ENCODE peak calls at places on chromosomes 2 and 18, in eight cellular contexts. One of them, this sample, is unnamed.

GRCh38 chr2:96197541-96198255 is 10.9 kb downstream of the STARD7 start:
- DNase-seq in pancreas: no peak
- DNase-seq in uterus: no peak
- DNase-seq in NB4: no peak
- DNase-seq in astrocyte of the spinal cord: no peak
- DNase-seq in lower lobe of right lung: no peak
- DNase-seq in endothelial cell of umbilical vein: no peak
- DNase-seq in Peyer's patch: no peak
- DNase-seq in this sample: no peak

GRCh38 chr18:9755603-9756002 is 47.5 kb downstream of the RAB31 start:
- DNase-seq in astrocyte of the spinal cord: no peak
- DNase-seq in Peyer's patch: no peak
- DNase-seq in uterus: no peak
- DNase-seq in lower lobe of right lung: no peak
- DNase-seq in pancreas: no peak
- DNase-seq in endothelial cell of umbilical vein: peak
- DNase-seq in NB4: peak
- DNase-seq in this sample: no peak

GRCh38 chr2:135796606-135797005 is 40.4 kb downstream of the LCT start:
- DNase-seq in astrocyte of the spinal cord: no peak
- DNase-seq in pancreas: no peak
- DNase-seq in lower lobe of right lung: no peak
- DNase-seq in uterus: no peak
- DNase-seq in endothelial cell of umbilical vein: no peak
- DNase-seq in NB4: no peak
- DNase-seq in Peyer's patch: no peak
- DNase-seq in this sample: no peak

GRCh38 chr2:105410554-105410953 is 11.7 kb upstream of the FHL2 start:
- DNase-seq in astrocyte of the spinal cord: peak
- DNase-seq in Peyer's patch: no peak
- DNase-seq in pancreas: no peak
- DNase-seq in endothelial cell of umbilical vein: peak
- DNase-seq in lower lobe of right lung: no peak
- DNase-seq in NB4: no peak
- DNase-seq in uterus: no peak
- DNase-seq in this sample: no peak

GRCh38 chr2:221310720-221311119 is 261.4 kb downstream of the EPHA4 start:
- DNase-seq in Peyer's patch: no peak
- DNase-seq in uterus: no peak
- DNase-seq in astrocyte of the spinal cord: no peak
- DNase-seq in pancreas: no peak
- DNase-seq in endothelial cell of umbilical vein: no peak
- DNase-seq in NB4: no peak
- DNase-seq in lower lobe of right lung: no peak
- DNase-seq in this sample: no peak

GRCh38 chr2:136052374-136053362 is 65.3 kb downstream of the CXCR4 start:
- DNase-seq in NB4: no peak
- DNase-seq in Peyer's patch: no peak
- DNase-seq in astrocyte of the spinal cord: no peak
- DNase-seq in uterus: no peak
- DNase-seq in pancreas: no peak
- DNase-seq in lower lobe of right lung: no peak
- DNase-seq in endothelial cell of umbilical vein: no peak
- DNase-seq in this sample: no peak

GRCh38 chr18:8673276-8674209 is 31.8 kb upstream of the MTCL1 start:
- DNase-seq in NB4: no peak
- DNase-seq in astrocyte of the spinal cord: no peak
- DNase-seq in endothelial cell of umbilical vein: no peak
- DNase-seq in pancreas: no peak
- DNase-seq in uterus: no peak
- DNase-seq in lower lobe of right lung: no peak
- DNase-seq in Peyer's patch: no peak
- DNase-seq in this sample: no peak

GRCh38 chr2:168157926-168158325 is 89.5 kb downstream of the STK39 start:
- DNase-seq in uterus: no peak
- DNase-seq in Peyer's patch: no peak
- DNase-seq in lower lobe of right lung: no peak
- DNase-seq in NB4: no peak
- DNase-seq in endothelial cell of umbilical vein: no peak
- DNase-seq in pancreas: no peak
- DNase-seq in astrocyte of the spinal cord: no peak
- DNase-seq in this sample: no peak

GRCh38 chr18:45174755-45175154 is 440.5 kb upstream of the SLC14A2 start:
- DNase-seq in astrocyte of the spinal cord: no peak
- DNase-seq in lower lobe of right lung: no peak
- DNase-seq in pancreas: no peak
- DNase-seq in Peyer's patch: no peak
- DNase-seq in uterus: no peak
- DNase-seq in NB4: no peak
- DNase-seq in endothelial cell of umbilical vein: no peak
- DNase-seq in this sample: no peak

GRCh38 chr2:144477281-144477942 is 42.5 kb downstream of the ZEB2 start:
- DNase-seq in pancreas: no peak
- DNase-seq in uterus: no peak
- DNase-seq in Peyer's patch: no peak
- DNase-seq in NB4: no peak
- DNase-seq in astrocyte of the spinal cord: peak
- DNase-seq in lower lobe of right lung: no peak
- DNase-seq in endothelial cell of umbilical vein: no peak
- DNase-seq in this sample: no peak

GRCh38 chr2:68942827-68943226 is 9.9 kb downstream of the GKN2 start:
- DNase-seq in uterus: no peak
- DNase-seq in Peyer's patch: no peak
- DNase-seq in pancreas: no peak
- DNase-seq in endothelial cell of umbilical vein: no peak
- DNase-seq in NB4: no peak
- DNase-seq in lower lobe of right lung: no peak
- DNase-seq in astrocyte of the spinal cord: no peak
- DNase-seq in this sample: no peak

GRCh38 chr2:234512884-234513669 is 16.2 kb upstream of the ARL4C start:
- DNase-seq in endothelial cell of umbilical vein: peak
- DNase-seq in Peyer's patch: no peak
- DNase-seq in astrocyte of the spinal cord: peak
- DNase-seq in lower lobe of right lung: no peak
- DNase-seq in NB4: no peak
- DNase-seq in uterus: no peak
- DNase-seq in pancreas: no peak
- DNase-seq in this sample: no peak

GRCh38 chr18:23661735-23662308 is 889 bp downstream of the ANKRD29 start:
- DNase-seq in endothelial cell of umbilical vein: no peak
- DNase-seq in Peyer's patch: no peak
- DNase-seq in astrocyte of the spinal cord: no peak
- DNase-seq in uterus: no peak
- DNase-seq in NB4: peak
- DNase-seq in lower lobe of right lung: no peak
- DNase-seq in pancreas: no peak
- DNase-seq in this sample: no peak

GRCh38 chr2:218761795-218762194 is 20.2 kb upstream of the CYP27A1 start:
- DNase-seq in lower lobe of right lung: no peak
- DNase-seq in endothelial cell of umbilical vein: no peak
- DNase-seq in pancreas: no peak
- DNase-seq in NB4: no peak
- DNase-seq in uterus: no peak
- DNase-seq in astrocyte of the spinal cord: no peak
- DNase-seq in Peyer's patch: no peak
- DNase-seq in this sample: no peak

GRCh38 chr2:28752608-28752984 is 966 bp downstream of the PPP1CB start:
- DNase-seq in Peyer's patch: no peak
- DNase-seq in endothelial cell of umbilical vein: peak
- DNase-seq in lower lobe of right lung: no peak
- DNase-seq in NB4: no peak
- DNase-seq in pancreas: no peak
- DNase-seq in uterus: no peak
- DNase-seq in astrocyte of the spinal cord: peak
- DNase-seq in this sample: no peak

GRCh38 chr2:28754321-28754720 is 2.7 kb downstream of the PPP1CB start:
- DNase-seq in Peyer's patch: no peak
- DNase-seq in lower lobe of right lung: no peak
- DNase-seq in astrocyte of the spinal cord: peak
- DNase-seq in endothelial cell of umbilical vein: no peak
- DNase-seq in uterus: no peak
- DNase-seq in pancreas: no peak
- DNase-seq in NB4: peak
- DNase-seq in this sample: no peak

GRCh38 chr2:28751956-28752607 is 452 bp downstream of the PPP1CB start:
- DNase-seq in Peyer's patch: no peak
- DNase-seq in pancreas: no peak
- DNase-seq in endothelial cell of umbilical vein: no peak
- DNase-seq in NB4: peak
- DNase-seq in uterus: no peak
- DNase-seq in lower lobe of right lung: no peak
- DNase-seq in astrocyte of the spinal cord: no peak
- DNase-seq in this sample: no peak

GRCh38 chr2:28753043-28753683 is 1.5 kb downstream of the PPP1CB start:
- DNase-seq in endothelial cell of umbilical vein: peak
- DNase-seq in uterus: peak
- DNase-seq in lower lobe of right lung: peak
- DNase-seq in Peyer's patch: peak
- DNase-seq in NB4: peak
- DNase-seq in astrocyte of the spinal cord: peak
- DNase-seq in pancreas: peak
- DNase-seq in this sample: peak

GRCh38 chr2:28755411-28755810 is 3.8 kb downstream of the PPP1CB start:
- DNase-seq in pancreas: no peak
- DNase-seq in astrocyte of the spinal cord: peak
- DNase-seq in Peyer's patch: no peak
- DNase-seq in lower lobe of right lung: no peak
- DNase-seq in uterus: no peak
- DNase-seq in NB4: no peak
- DNase-seq in endothelial cell of umbilical vein: no peak
- DNase-seq in this sample: no peak
- H3K4me3 ChIP-seq in pancreas: no peak
- H3K4me3 ChIP-seq in astrocyte of the spinal cord: no peak
- H3K4me3 ChIP-seq in Peyer's patch: no peak
- H3K4me3 ChIP-seq in lower lobe of right lung: peak
- H3K4me3 ChIP-seq in uterus: peak
- H3K4me3 ChIP-seq in NB4: peak
- H3K4me3 ChIP-seq in endothelial cell of umbilical vein: no peak
- H3K4me3 ChIP-seq in this sample: peak

DNA sequence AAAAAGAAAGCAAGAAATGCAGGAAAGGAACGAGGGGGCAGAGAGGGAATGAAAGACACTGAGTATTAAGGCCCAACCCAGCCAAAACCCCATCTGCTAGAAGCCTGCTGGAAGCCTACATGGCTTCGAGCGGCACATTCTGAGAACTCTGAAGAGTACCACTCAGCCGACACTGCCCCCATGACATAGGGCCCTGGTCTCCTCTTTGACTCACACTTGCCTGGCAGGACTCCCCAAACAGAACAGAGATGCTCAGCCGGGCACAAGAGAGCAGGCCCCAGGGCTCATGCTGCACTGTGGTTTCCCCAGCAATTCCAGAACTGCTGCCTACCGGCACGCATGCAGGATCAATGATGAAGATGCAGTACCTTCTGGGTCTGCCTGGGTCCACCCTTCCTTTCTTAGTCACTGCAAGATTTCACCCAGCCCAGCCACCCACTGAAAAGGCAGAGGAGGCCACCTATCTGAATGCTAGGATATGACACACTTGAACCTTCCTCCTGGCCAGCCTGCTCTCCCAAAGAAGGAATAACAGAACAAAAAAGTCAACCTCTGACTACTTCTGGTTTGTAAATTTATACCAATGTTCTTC is 49.4 kb downstream of the BCL11A start:
- DNase-seq in lower lobe of right lung: no peak
- DNase-seq in endothelial cell of umbilical vein: no peak
- DNase-seq in NB4: no peak
- DNase-seq in astrocyte of the spinal cord: no peak
- DNase-seq in uterus: no peak
- DNase-seq in Peyer's patch: no peak
- DNase-seq in pancreas: no peak
- DNase-seq in this sample: no peak
- TF ChIP-seq CTCF in lower lobe of right lung: no peak
- TF ChIP-seq CTCF in endothelial cell of umbilical vein: no peak
- TF ChIP-seq CTCF in NB4: no peak
- TF ChIP-seq CTCF in astrocyte of the spinal cord: no peak
- TF ChIP-seq CTCF in uterus: no peak
- TF ChIP-seq CTCF in Peyer's patch: peak
- TF ChIP-seq CTCF in pancreas: no peak
- TF ChIP-seq CTCF in this sample: peak

DNA sequence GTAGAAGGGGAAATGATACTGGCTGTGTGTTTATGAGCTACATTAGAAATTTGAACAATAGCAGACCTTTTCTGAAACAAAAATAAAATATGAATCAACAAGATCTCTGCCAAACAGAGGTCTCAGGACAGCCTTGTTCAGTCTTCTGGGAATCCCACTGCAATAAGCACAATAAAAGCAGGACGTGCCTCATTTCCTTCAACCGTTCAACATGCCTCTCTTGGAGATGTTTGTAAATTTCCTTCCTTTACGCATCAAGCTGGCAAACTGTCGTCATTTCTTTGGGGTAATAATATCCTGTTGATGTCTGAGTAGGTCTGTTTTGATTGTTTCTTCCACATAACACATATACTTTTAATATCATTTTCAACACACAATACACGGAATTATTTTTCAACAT is 77.2 kb downstream of the TCF4 start:
- DNase-seq in endothelial cell of umbilical vein: peak
- DNase-seq in pancreas: no peak
- DNase-seq in Peyer's patch: no peak
- DNase-seq in uterus: no peak
- DNase-seq in NB4: no peak
- DNase-seq in lower lobe of right lung: no peak
- DNase-seq in astrocyte of the spinal cord: peak
- DNase-seq in this sample: no peak
- H3K4me3 ChIP-seq in endothelial cell of umbilical vein: no peak
- H3K4me3 ChIP-seq in pancreas: no peak
- H3K4me3 ChIP-seq in Peyer's patch: no peak
- H3K4me3 ChIP-seq in uterus: no peak
- H3K4me3 ChIP-seq in NB4: no peak
- H3K4me3 ChIP-seq in lower lobe of right lung: peak
- H3K4me3 ChIP-seq in astrocyte of the spinal cord: no peak
- H3K4me3 ChIP-seq in this sample: no peak

DNA sequence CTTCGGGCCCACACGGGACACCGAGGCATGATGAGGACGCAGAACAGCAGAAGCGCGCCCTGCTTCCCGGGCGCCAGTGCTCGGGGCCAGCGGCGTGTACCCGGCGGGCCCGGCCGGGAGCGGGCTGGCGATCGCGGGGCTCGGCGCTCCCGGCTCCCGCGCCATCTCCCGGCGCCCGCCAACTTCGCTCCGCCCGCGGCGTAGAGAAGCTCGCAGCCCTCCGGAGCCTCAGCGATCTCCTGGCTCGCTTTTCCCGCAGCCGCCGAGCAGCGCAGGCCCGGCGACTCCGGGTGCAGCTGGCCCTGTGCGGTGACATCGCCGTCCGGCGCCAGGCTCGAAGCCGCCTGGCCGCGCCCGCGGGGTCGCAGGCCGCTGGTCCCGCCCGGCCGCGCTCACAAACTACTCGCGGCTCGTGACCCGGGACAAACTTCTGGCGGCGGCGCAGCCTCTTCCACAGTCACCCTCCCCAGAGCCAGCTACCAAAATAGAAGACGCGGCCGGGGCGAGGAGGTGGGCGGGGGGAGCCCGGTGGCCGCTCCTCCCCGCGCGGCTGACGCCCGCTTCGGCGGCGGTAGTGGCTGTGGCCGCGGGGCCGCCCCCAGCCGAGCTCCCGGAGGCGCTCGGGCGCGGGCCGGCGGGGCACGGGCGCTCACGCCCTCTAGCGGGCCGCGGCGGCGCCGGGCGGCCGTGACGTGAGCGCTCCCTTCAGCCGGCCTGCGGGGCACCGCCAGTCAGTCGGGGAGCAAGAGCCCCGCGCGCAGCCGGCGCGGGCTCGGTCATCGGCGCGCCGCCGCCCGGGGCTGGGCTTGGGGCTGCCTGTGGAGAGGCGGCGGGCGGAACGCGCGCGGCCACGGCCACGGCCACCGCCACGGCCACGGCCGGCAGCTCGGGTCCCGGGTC is at the start of gene PTPRM:
- DNase-seq in Peyer's patch: peak
- DNase-seq in NB4: peak
- DNase-seq in endothelial cell of umbilical vein: peak
- DNase-seq in astrocyte of the spinal cord: peak
- DNase-seq in lower lobe of right lung: peak
- DNase-seq in pancreas: peak
- DNase-seq in uterus: peak
- DNase-seq in this sample: no peak
- TF ChIP-seq CTCF in Peyer's patch: peak
- TF ChIP-seq CTCF in NB4: no peak
- TF ChIP-seq CTCF in endothelial cell of umbilical vein: peak
- TF ChIP-seq CTCF in astrocyte of the spinal cord: peak
- TF ChIP-seq CTCF in lower lobe of right lung: no peak
- TF ChIP-seq CTCF in pancreas: no peak
- TF ChIP-seq CTCF in uterus: no peak
- TF ChIP-seq CTCF in this sample: peak

This sample was measured in epithelial cell of proximal tubule.